ENCODE peak calls at places on chromosome 13, in four cellular contexts. R is HepG2, J is K562, X is SK-N-SH. K is an unnamed sample.

GRCh38 chr13:23134542-23134941 is 46.2 kb upstream of the SGCG start:
- DNase-seq in R (no peak), J (no peak), X (no peak), K (no peak)

GRCh38 chr13:110327036-110327790 is 20.1 kb downstream of the COL4A2 start:
- DNase-seq in J (no peak), R (no peak), X (no peak), K (no peak)

GRCh38 chr13:24313449-24313848 is 4.1 kb downstream of the C1QTNF9 start:
- DNase-seq in R (no peak), X (no peak), J (no peak), K (no peak)

GRCh38 chr13:83333614-83334388 is 548.5 kb downstream of the SLITRK1 start:
- DNase-seq in J (no peak), X (no peak), R (no peak), K (no peak)

GRCh38 chr13:28117689-28118377 is 17.5 kb upstream of the FLT3 start:
- DNase-seq in X (no peak), J (no peak), R (no peak), K (no peak)

GRCh38 chr13:71964491-71965108 is 97.6 kb upstream of the DACH1 start:
- DNase-seq in R (no peak), X (no peak), J (no peak), K (no peak)

GRCh38 chr13:105170438-105170837 is 1365.0 kb downstream of the EFNB2 start:
- DNase-seq in X (no peak), R (no peak), J (no peak), K (no peak)

GRCh38 chr13:50783940-50784339 is 59.6 kb downstream of the DLEU7 start:
- DNase-seq in J (no peak), X (no peak), R (no peak), K (no peak)

GRCh38 chr13:23430664-23431063 is 2.8 kb downstream of the SACS start:
- DNase-seq in J (no peak), R (no peak), X (peak; percentile 36), K (no peak)

GRCh38 chr13:100875392-100876043 is 200.9 kb upstream of the TMTC4 start:
- DNase-seq in R (no peak), X (no peak), J (no peak), K (no peak)

GRCh38 chr13:50685491-50685890 is 158.0 kb downstream of the DLEU7 start:
- DNase-seq in J (no peak), R (no peak), X (no peak), K (no peak)

GRCh38 chr13:68047889-68048288 is 817.8 kb upstream of the PCDH9 start:
- DNase-seq in J (no peak), R (no peak), X (no peak), K (no peak)

GRCh38 chr13:34349091-34349722 is 531.3 kb downstream of the RFC3 start:
- DNase-seq in J (no peak), X (no peak), R (no peak), K (no peak)

GRCh38 chr13:104105418-104106355 is 1039.5 kb upstream of the SLC10A2 start:
- DNase-seq in X (no peak), J (no peak), R (no peak), K (no peak)

GRCh38 chr13:91355826-91356710 is 8.6 kb downstream of the MIR17HG start:
- DNase-seq in R (no peak), X (no peak), J (no peak), K (no peak)

GRCh38 chr13:62033932-62034331 is 618.3 kb upstream of the PCDH20 start:
- DNase-seq in J (no peak), X (no peak), R (no peak), K (no peak)

GRCh38 chr13:42728507-42729180 is 52.7 kb upstream of the FAM216B start:
- DNase-seq in J (no peak), R (no peak), X (no peak), K (no peak)

GRCh38 chr13:113123226-113124150 is 889 bp downstream of the F10 start:
- DNase-seq in R (peak; percentile 52), J (peak; percentile 33), X (peak; percentile 69), K (no peak)

GRCh38 chr13:95153647-95154405 is 147.4 kb downstream of the ABCC4 start:
- DNase-seq in J (no peak), R (no peak), X (no peak), K (no peak)

GRCh38 chr13:25037057-25037813 is 58.7 kb upstream of the PABPC3 start:
- DNase-seq in R (peak; percentile 52), J (peak; percentile 33), X (peak; percentile 62), K (peak; percentile 55)

GRCh38 chr13:94390881-94391280 is 88.6 kb downstream of the DCT start:
- DNase-seq in R (no peak), X (no peak), J (no peak), K (no peak)

GRCh38 chr13:83325454-83325853 is 556.8 kb downstream of the SLITRK1 start:
- DNase-seq in J (no peak), X (no peak), R (no peak), K (no peak)

GRCh38 chr13:21435710-21436151 is 23.4 kb downstream of the ZDHHC20 start:
- DNase-seq in R (peak; percentile 71), X (no peak), J (peak; percentile 69), K (peak; percentile 87)

GRCh38 chr13:89750371-89750770 is 1597.1 kb upstream of the MIR17HG start:
- DNase-seq in J (no peak), R (no peak), X (no peak), K (no peak)

GRCh38 chr13:54536112-54536511 is 1507.5 kb downstream of the OLFM4 start:
- DNase-seq in R (no peak), X (peak; percentile 1), J (no peak), K (no peak)

GRCh38 chr13:87954116-87954515 is 282.9 kb downstream of the SLITRK5 start:
- DNase-seq in X (no peak), J (no peak), R (no peak), K (no peak)

GRCh38 chr13:78852709-78853108 is 193.8 kb upstream of the OBI1 start:
- DNase-seq in R (no peak), X (no peak), J (no peak), K (no peak)

GRCh38 chr13:29292045-29292444 is 303.4 kb downstream of the SLC7A1 start:
- DNase-seq in J (no peak), X (no peak), R (no peak), K (no peak)

GRCh38 chr13:52454459-52454824 is 836 bp upstream of the CKAP2 start:
- DNase-seq in X (peak; percentile 34), R (no peak), J (peak; percentile 11), K (no peak)

GRCh38 chr13:21638319-21639282 is 32.3 kb upstream of the FGF9 start:
- DNase-seq in X (peak; percentile 29), J (peak; percentile 20), R (no peak), K (no peak)

GRCh38 chr13:96551540-96551939 is 442.7 kb downstream of the OXGR1 start:
- DNase-seq in R (no peak), J (no peak), X (no peak), K (no peak)

GRCh38 chr13:29573190-29573589 is 22.3 kb downstream of the SLC7A1 start:
- DNase-seq in R (no peak), J (no peak), X (no peak), K (no peak)

GRCh38 chr13:39910833-39911232 is 255.4 kb downstream of the COG6 start:
- DNase-seq in J (no peak), R (no peak), X (no peak), K (no peak)

GRCh38 chr13:110403315-110403714 is 96.2 kb downstream of the COL4A2 start:
- DNase-seq in R (no peak), J (no peak), X (no peak), K (no peak)

GRCh38 chr13:40790232-40790631 is 821 bp downstream of the SLC25A15 start:
- DNase-seq in X (peak; percentile 16), J (no peak), R (no peak), K (no peak)

DNA sequence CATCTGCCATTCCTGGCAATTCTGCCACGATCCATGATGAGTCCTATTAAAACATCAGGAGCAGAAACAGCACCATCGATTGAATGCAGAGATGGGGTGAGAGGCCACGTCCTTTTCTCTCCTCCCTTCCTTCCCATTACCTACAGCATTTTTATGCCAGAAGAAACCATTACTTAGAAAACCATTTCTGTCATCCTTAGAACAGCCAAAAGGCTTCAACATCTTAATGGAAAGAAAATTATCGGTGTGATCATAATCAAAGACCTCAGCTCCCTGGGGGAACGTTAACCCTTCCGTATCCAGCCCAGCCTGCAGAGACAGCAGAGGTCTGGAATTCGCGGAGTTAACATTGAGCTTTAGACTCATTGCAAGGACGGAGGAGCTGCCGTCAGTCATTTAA is 55.9 kb upstream of the SIAH3 start:
- DNase-seq in X (no peak), J (no peak), R (no peak), K (no peak)
- TF ChIP-seq REST in X (no peak), J (no peak), R (no peak), K (no peak)

DNA sequence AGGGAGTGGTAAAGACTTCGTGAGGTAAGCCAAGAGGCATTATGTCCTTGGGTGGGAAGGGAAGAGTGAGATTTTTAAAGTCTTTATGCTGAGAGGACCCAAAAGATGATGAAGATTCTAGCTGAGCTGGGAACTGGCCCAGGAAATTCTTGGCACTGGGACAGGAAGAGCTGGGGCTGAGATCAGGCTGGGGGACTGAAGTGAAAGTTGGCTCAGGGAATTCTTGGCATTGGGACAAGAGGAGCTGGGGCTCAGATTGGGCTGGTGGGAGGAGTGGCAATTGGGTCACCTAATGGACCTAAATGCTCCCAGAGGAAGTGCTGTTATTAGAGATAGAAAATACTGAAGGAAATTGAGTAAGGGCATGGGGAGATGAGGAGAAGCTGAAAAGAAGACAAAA is 8.9 kb downstream of the SCEL start:
- DNase-seq in X (peak; percentile 16), J (no peak), R (no peak), K (no peak)
- TF ChIP-seq ELF1 in X (no peak), J (no peak), R (no peak), K (no peak)

DNA sequence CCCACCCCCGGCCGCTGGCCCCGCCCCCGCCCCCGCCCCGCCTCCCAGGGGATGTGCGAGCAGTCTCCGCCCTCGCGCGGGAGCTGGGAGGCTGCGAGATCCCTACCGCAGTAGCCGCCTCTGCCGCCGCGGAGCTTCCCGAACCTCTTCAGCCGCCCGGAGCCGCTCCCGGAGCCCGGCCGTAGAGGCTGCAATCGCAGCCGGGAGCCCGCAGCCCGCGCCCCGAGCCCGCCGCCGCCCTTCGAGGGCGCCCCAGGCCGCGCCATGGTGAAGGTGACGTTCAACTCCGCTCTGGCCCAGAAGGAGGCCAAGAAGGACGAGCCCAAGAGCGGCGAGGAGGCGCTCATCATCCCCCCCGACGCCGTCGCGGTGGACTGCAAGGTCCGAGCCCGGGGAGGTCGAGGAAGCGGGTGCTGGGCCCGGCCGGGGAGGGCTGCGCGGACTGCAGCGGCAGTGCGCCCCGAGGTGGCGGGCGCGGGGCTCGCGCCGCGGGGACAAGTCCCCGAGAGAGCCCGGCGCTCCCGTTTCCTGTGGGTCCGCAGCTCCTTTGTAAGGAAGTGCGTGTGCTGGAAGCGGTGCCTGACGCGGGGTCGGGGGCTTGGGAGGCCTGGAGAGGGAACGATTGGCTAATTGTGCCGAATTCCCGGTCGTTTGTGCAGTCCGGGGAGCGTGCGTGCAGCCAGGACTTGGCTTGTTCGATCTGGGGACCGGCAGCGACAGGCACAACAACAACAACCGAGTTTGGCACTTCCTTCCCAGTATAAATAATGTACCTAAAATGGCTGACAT is at the start of gene ITM2B:
- DNase-seq in X (peak; percentile 97), J (peak; percentile 83), R (peak; percentile 56), K (peak; percentile 13)
- TF ChIP-seq REST in X (peak; percentile 5), J (no peak), R (no peak), K (no peak)

GRCh38 chr13:111516712-111517640 is 196.5 kb downstream of the TEX29 start:
- DNase-seq in J (no peak), X (no peak), R (no peak), K (no peak)
- TF ChIP-seq ELF1 in J (no peak), X (no peak), R (no peak), K (no peak)